ENCODE peak calls at places on chromosomes 4 and X, in ten cellular contexts. B is PC-3, V is progenitor cell of endocrine pancreas, D is right atrium auricular region, J is BE2C, Z is spleen, S is endodermal cell, G is colonic mucosa, H is lower leg skin, A is ascending aorta. Q is an unnamed sample.

GRCh38 chrX:67523002-67523711 is 20.7 kb upstream of the AR start:
- DNase-seq in B (no peak), V (no peak), D (no peak), J (no peak), Z (no peak), S (no peak), G (no peak), H (no peak), A (no peak), Q (no peak)

GRCh38 chrX:110004970-110005369 is 2.1 kb downstream of the TMEM164 start:
- DNase-seq in B (no peak), V (no peak), D (no peak), J (no peak), Z (no peak), S (no peak), G (no peak), H (no peak), A (no peak), Q (no peak)

GRCh38 chr4:183369073-183369472 is 46.8 kb upstream of the CLDN24 start:
- DNase-seq in B (no peak), V (no peak), D (no peak), J (no peak), Z (no peak), S (no peak), G (no peak), H (no peak), A (no peak), Q (no peak)

GRCh38 chr4:3223986-3224748 is 24.8 kb upstream of the MSANTD1 start:
- DNase-seq in B (no peak), V (no peak), D (no peak), J (no peak), Z (no peak), S (no peak), G (no peak), H (no peak), A (no peak), Q (no peak)

GRCh38 chr4:40316782-40317635 is 18.1 kb upstream of the CHRNA9 start:
- DNase-seq in B (peak; percentile 82), V (peak; percentile 57), D (no peak), J (peak; percentile 54), Z (no peak), S (peak; percentile 90), G (peak; percentile 64), H (peak; percentile 31), A (no peak), Q (peak; percentile 58)

GRCh38 chr4:160347197-160347596 is 1244.3 kb downstream of the RAPGEF2 start:
- DNase-seq in B (no peak), V (no peak), D (no peak), J (no peak), Z (no peak), S (no peak), G (no peak), H (no peak), A (no peak), Q (no peak)

GRCh38 chr4:780730-781492 is 45.0 kb downstream of the CPLX1 start:
- DNase-seq in B (no peak), V (no peak), D (no peak), J (peak; percentile 29), Z (no peak), S (no peak), G (peak; percentile 27), H (no peak), A (no peak), Q (no peak)

GRCh38 chrX:93177930-93178329 is 495.4 kb downstream of the NAP1L3 start:
- DNase-seq in B (no peak), V (no peak), D (no peak), J (no peak), Z (no peak), S (no peak), G (no peak), H (no peak), A (no peak), Q (no peak)

GRCh38 chrX:20361890-20362262 is 95.2 kb upstream of the RPS6KA3 start:
- DNase-seq in B (peak; percentile 63), V (no peak), D (no peak), J (no peak), Z (no peak), S (peak; percentile 52), G (no peak), H (no peak), A (no peak), Q (no peak)

GRCh38 chr4:158255727-158256324 is 45.5 kb downstream of the TMEM144 start:
- DNase-seq in B (peak; percentile 64), V (no peak), D (no peak), J (no peak), Z (no peak), S (no peak), G (no peak), H (no peak), A (no peak), Q (no peak)

GRCh38 chr4:119629142-119629471 is 503 bp upstream of the PDE5A start:
- DNase-seq in B (no peak), V (no peak), D (no peak), J (no peak), Z (no peak), S (no peak), G (no peak), H (no peak), A (no peak), Q (no peak)

GRCh38 chr4:55396305-55397023 is 707 bp downstream of the TMEM165 start:
- DNase-seq in B (peak; percentile 59), V (peak; percentile 59), D (peak; percentile 59), J (peak; percentile 72), Z (peak; percentile 92), S (peak; percentile 79), G (peak; percentile 59), H (peak; percentile 23), A (no peak), Q (peak; percentile 23)

GRCh38 chr4:140309124-140309870 is 64.1 kb upstream of the SCOC start:
- DNase-seq in B (peak; percentile 24), V (no peak), D (no peak), J (no peak), Z (no peak), S (peak; percentile 78), G (peak; percentile 12), H (no peak), A (no peak), Q (no peak)

GRCh38 chrX:119223784-119224183 is 12.3 kb upstream of the PGRMC1 start:
- DNase-seq in B (no peak), V (no peak), D (no peak), J (no peak), Z (no peak), S (no peak), G (no peak), H (no peak), A (no peak), Q (no peak)

GRCh38 chrX:119222932-119223331 is 13.2 kb upstream of the PGRMC1 start:
- DNase-seq in B (no peak), V (no peak), D (no peak), J (no peak), Z (no peak), S (no peak), G (no peak), H (no peak), A (no peak), Q (no peak)

GRCh38 chrX:119218198-119218597 is 17.9 kb upstream of the PGRMC1 start:
- DNase-seq in B (peak; percentile 60), V (no peak), D (no peak), J (no peak), Z (no peak), S (no peak), G (no peak), H (no peak), A (no peak), Q (no peak)
- TF ChIP-seq CTCF in B (peak; percentile 72), V (peak; percentile 38), D (peak; percentile 65), J (peak; percentile 41), Z (peak; percentile 35), S (peak; percentile 62), G (peak; percentile 24), H (no peak), A (no peak), Q (no peak)

GRCh38 chr4:153465583-153465921 is 608 bp upstream of the TMEM131L start:
- DNase-seq in B (peak; percentile 47), V (peak; percentile 18), D (peak; percentile 72), J (peak; percentile 49), Z (peak; percentile 90), S (no peak), G (peak; percentile 55), H (peak; percentile 31), A (no peak), Q (peak; percentile 48)

GRCh38 chr4:153465145-153465544 is 1.0 kb upstream of the TMEM131L start:
- DNase-seq in B (no peak), V (no peak), D (no peak), J (no peak), Z (no peak), S (no peak), G (no peak), H (no peak), A (no peak), Q (no peak)

GRCh38 chr4:153467154-153467896 is 1.2 kb downstream of the TMEM131L start:
- DNase-seq in B (peak; percentile 75), V (peak; percentile 52), D (no peak), J (peak; percentile 34), Z (peak; percentile 97), S (peak; percentile 90), G (peak; percentile 90), H (no peak), A (no peak), Q (no peak)

GRCh38 chr4:153466637-153467153 is 535 bp downstream of the TMEM131L start:
- DNase-seq in B (no peak), V (no peak), D (no peak), J (peak; percentile 18), Z (peak; percentile 89), S (peak; percentile 68), G (no peak), H (no peak), A (no peak), Q (no peak)

GRCh38 chr4:153465922-153466636 is at the start of gene TMEM131L:
- DNase-seq in B (peak; percentile 53), V (peak; percentile 56), D (no peak), J (peak; percentile 87), Z (peak; percentile 95), S (peak; percentile 90), G (peak; percentile 74), H (peak; percentile 45), A (no peak), Q (peak; percentile 54)
- TF ChIP-seq CTCF in B (no peak), V (peak; percentile 12), D (peak; percentile 40), J (no peak), Z (peak; percentile 33), S (peak; percentile 46), G (no peak), H (no peak), A (peak; percentile 1), Q (no peak)

GRCh38 chr4:120921456-120922389 is 803 bp downstream of the PRDM5 start:
- DNase-seq in B (peak; percentile 53), V (peak; percentile 32), D (peak; percentile 77), J (peak; percentile 69), Z (peak; percentile 86), S (peak; percentile 78), G (peak; percentile 71), H (peak; percentile 40), A (no peak), Q (peak; percentile 70)
- TF ChIP-seq CTCF in B (no peak), V (no peak), D (no peak), J (no peak), Z (no peak), S (no peak), G (no peak), H (no peak), A (no peak), Q (no peak)

DNA sequence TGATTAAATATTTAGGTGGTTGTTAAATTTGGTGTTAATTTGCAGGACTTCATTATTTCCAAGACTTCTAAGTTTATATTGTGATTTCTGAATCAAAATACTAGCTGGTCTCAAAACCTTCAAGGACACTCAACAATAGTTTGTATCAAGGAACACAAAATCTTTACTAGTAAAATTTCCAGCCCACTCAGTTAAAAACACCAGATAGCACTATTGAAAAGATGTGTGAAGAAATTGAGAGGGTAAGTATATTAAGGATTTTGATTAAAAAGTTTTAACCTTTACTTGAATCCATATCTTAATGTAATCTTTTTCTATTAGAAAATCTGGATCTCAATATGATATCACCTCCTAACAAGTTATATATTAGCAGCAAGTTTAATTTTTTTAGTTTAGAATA is 89.3 kb upstream of the UGT8 start:
- DNase-seq in B (no peak), V (no peak), D (no peak), J (no peak), Z (no peak), S (no peak), G (no peak), H (no peak), A (no peak), Q (no peak)
- TF ChIP-seq CTCF in B (no peak), V (no peak), D (no peak), J (no peak), Z (no peak), S (no peak), G (no peak), H (no peak), A (no peak), Q (no peak)